ENCODE peak calls at places on chromosomes 6 and 20, in four cellular contexts. O is heart right ventricle, V is HAP-1, U is PC-9. B is an unnamed sample. For H3K4me1, the result is how much of the 10 kb centered on the place peaks cover.

GRCh38 chr6:17863971-17864754 is 123.3 kb downstream of the KIF13A start:
- DNase-seq in O (peak), V (no peak), U (peak), B (no peak)

GRCh38 chr20:4802522-4802921 is 80.8 kb downstream of the PRND start:
- DNase-seq in O (no peak), V (no peak), U (no peak), B (no peak)

GRCh38 chr20:41664584-41664983 is 46.4 kb upstream of the CHD6 start:
- DNase-seq in O (no peak), V (peak), U (no peak), B (no peak)

GRCh38 chr6:89145962-89146747 is at the start of gene PM20D2:
- DNase-seq in O (peak), V (peak), U (peak), B (no peak)

GRCh38 chr6:136249811-136250685 is at the start of gene MTFR2:
- DNase-seq in O (peak), V (peak), U (peak), B (peak)

GRCh38 chr6:19988555-19988954 is 151.4 kb downstream of the ID4 start:
- DNase-seq in O (no peak), V (peak), U (no peak), B (no peak)

GRCh38 chr6:117911150-117911549 is 4.1 kb downstream of the SLC35F1 start:
- DNase-seq in O (no peak), V (no peak), U (no peak), B (no peak)

GRCh38 chr6:10520468-10520867 is 683 bp upstream of the GCNT2 start:
- DNase-seq in O (no peak), V (no peak), U (no peak), B (no peak)

GRCh38 chr6:63708631-63709030 is 73.0 kb downstream of the PHF3 start:
- DNase-seq in O (no peak), V (no peak), U (no peak), B (no peak)

GRCh38 chr6:5712349-5713215 is 294.1 kb downstream of the NRN1 start:
- DNase-seq in O (no peak), V (no peak), U (no peak), B (peak)
- H3K4me1 ChIP-seq in O (under half), V (under half), U (under half), B (under half)

GRCh38 chr6:33160096-33160495 is 32.2 kb downstream of the COL11A2 start:
- DNase-seq in O (no peak), V (no peak), U (no peak), B (no peak)
- H3K4me1 ChIP-seq in O (under half), V (under half), U (under half), B (under half)

DNA sequence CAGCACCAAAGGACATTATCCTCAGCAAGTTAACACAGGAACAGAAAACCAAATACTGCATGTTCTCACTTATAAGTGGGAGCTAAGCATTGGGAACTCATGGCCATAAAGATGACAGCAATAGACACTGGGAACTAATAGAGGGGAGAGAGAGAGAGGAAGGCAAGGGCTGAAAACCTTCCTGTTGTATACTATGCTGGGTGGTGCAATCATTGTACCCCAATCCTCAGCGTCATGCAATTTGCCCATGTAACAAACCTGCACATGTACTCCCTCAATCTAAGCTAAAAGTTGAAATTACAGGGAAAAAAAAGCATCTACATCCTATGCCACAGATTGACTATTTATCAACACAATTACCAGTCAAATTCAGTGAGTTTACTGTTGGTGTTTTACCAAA is 20.0 kb upstream of the VNN1 start:
- DNase-seq in O (no peak), V (no peak), U (no peak), B (no peak)
- H3K4me1 ChIP-seq in O (under half), V (under half), U (under half), B (under half)

GRCh38 chr20:53832499-53832898 is 237.9 kb downstream of the BCAS1 start:
- DNase-seq in O (no peak), V (no peak), U (no peak), B (no peak)

GRCh38 chr20:53837126-53837826 is 233.1 kb downstream of the BCAS1 start:
- DNase-seq in O (no peak), V (no peak), U (no peak), B (no peak)

GRCh38 chr20:53834044-53834442 is 236.4 kb downstream of the BCAS1 start:
- DNase-seq in O (no peak), V (no peak), U (peak), B (no peak)

GRCh38 chr20:53833333-53834043 is 236.9 kb downstream of the BCAS1 start:
- DNase-seq in O (no peak), V (no peak), U (no peak), B (no peak)

DNA sequence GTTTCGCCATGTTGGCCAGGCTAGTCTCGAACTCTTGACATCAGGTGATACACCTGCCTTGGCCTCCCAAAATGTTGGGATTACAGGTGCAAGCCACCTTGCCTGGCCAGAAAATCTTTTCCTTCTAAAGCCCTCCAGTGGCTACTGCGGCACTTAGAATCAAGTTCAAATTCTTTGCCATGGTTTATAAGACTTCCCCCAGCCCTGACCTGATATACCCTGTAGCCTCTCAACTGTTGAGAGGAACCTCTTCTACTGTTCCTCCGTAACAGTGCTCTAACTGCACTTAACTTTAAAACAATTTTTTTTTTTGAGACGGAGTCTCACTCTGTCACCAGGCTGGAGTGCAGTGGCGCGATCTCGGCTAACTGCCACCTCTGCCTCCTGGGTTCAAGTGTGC is 235.6 kb downstream of the BCAS1 start:
- DNase-seq in O (no peak), V (no peak), U (no peak), B (no peak)
- H3K4me1 ChIP-seq in O (under half), V (under half), U (under half), B (under half)

GRCh38 chr6:43291708-43292107 is 6.4 kb upstream of the SLC22A7 start:
- DNase-seq in O (no peak), V (no peak), U (no peak), B (no peak)

GRCh38 chr6:43292763-43293318 is 5.2 kb upstream of the SLC22A7 start:
- DNase-seq in O (no peak), V (no peak), U (no peak), B (no peak)

GRCh38 chr6:43294536-43294935 is 3.5 kb upstream of the SLC22A7 start:
- DNase-seq in O (no peak), V (no peak), U (no peak), B (no peak)

GRCh38 chr6:43292341-43292740 is 5.7 kb upstream of the SLC22A7 start:
- DNase-seq in O (no peak), V (no peak), U (no peak), B (no peak)

DNA sequence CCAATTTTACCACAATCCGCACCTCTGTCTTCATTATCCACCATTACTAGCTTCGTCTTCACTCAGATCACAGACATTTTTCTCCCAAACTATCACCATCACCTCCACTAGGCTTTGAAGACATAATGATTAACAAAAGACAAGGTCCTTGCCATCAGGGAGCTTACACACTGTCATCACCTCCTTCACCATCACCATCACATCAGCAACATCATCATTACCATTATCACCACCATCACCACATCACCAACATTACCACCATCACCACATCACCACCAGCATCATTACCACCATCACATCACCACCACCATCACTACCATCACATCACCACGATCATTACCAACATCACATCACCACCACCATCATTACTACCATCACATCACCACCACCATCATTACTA is 4.4 kb upstream of the SLC22A7 start:
- DNase-seq in O (no peak), V (no peak), U (no peak), B (no peak)
- H3K4me1 ChIP-seq in O (under half), V (under half), U (under half), B (under half)

GRCh38 chr6:42539135-42539534 is 24.7 kb upstream of the UBR2 start:
- DNase-seq in O (no peak), V (no peak), U (no peak), B (no peak)
- H3K4me1 ChIP-seq in O (under half), V (under half), U (under half), B (under half)

GRCh38 chr6:113732384-113732966 is 124.7 kb upstream of the MARCKS start:
- DNase-seq in O (peak), V (peak), U (no peak), B (no peak)

GRCh38 chr6:113735487-113735886 is 121.7 kb upstream of the MARCKS start:
- DNase-seq in O (no peak), V (no peak), U (no peak), B (no peak)

GRCh38 chr6:113736978-113737377 is 120.2 kb upstream of the MARCKS start:
- DNase-seq in O (no peak), V (no peak), U (no peak), B (no peak)

GRCh38 chr6:113733386-113733785 is 123.8 kb upstream of the MARCKS start:
- DNase-seq in O (no peak), V (no peak), U (no peak), B (no peak)

GRCh38 chr6:113734886-113735481 is 122.2 kb upstream of the MARCKS start:
- DNase-seq in O (no peak), V (no peak), U (no peak), B (no peak)
- H3K4me1 ChIP-seq in O (under half), V (under half), U (under half), B (under half)

GRCh38 chr6:16337280-16337975 is 99.0 kb downstream of the GMPR start:
- DNase-seq in O (peak), V (no peak), U (no peak), B (peak)
- H3K4me1 ChIP-seq in O (under half), V (under half), U (under half), B (under half)

DNA sequence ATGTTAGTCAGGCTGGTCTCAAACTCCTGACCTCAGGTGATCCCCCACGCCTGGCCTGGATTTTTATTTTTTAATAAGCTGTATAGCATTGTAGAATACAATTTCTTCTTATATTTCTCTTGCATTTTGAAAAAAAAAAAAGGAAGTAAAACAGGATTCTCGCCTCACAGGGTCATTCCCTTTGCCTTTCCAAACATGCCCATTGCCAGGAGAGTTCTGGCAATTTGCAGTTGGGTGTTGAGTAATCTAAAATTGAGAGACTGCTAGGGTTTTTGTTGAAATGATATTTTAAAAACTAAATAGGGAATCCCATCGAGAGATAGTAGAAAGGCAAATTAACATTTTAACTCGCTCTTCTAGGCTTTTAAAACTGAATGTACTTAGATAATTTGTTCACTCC is 196.1 kb downstream of the JARID2 start:
- DNase-seq in O (no peak), V (no peak), U (no peak), B (no peak)
- H3K4me1 ChIP-seq in O (under half), V (under half), U (half or more), B (under half)

GRCh38 chr6:30767944-30768301 is 23.6 kb upstream of the IER3 start:
- DNase-seq in O (no peak), V (no peak), U (no peak), B (no peak)
- H3K4me1 ChIP-seq in O (under half), V (under half), U (half or more), B (half or more)